ENCODE peak calls at places on chromosomes 3 and 15, in seven cellular contexts. One of them, this sample, is unnamed.

GRCh38 chr3:145450018-145450682 is 710.8 kb downstream of the PLOD2 start:
- ATAC-seq in upper lobe of left lung: no peak
- ATAC-seq in left ventricle myocardium superior: no peak
- ATAC-seq in aorta: no peak
- ATAC-seq in heart right ventricle: no peak
- ATAC-seq in foreskin keratinocyte: peak
- ATAC-seq in activated CD8-positive, alpha-beta T cell treated with anti-CD3 and anti-CD28 coated beads for 36 hours: no peak
- ATAC-seq in this sample: no peak

GRCh38 chr15:66566963-66567531 is 1.2 kb upstream of the LCTL start:
- ATAC-seq in upper lobe of left lung: peak
- ATAC-seq in left ventricle myocardium superior: peak
- ATAC-seq in aorta: peak
- ATAC-seq in heart right ventricle: peak
- ATAC-seq in foreskin keratinocyte: peak
- ATAC-seq in activated CD8-positive, alpha-beta T cell treated with anti-CD3 and anti-CD28 coated beads for 36 hours: peak
- ATAC-seq in this sample: peak

GRCh38 chr15:77654975-77655374 is 22.3 kb upstream of the LINGO1 start:
- ATAC-seq in upper lobe of left lung: no peak
- ATAC-seq in left ventricle myocardium superior: no peak
- ATAC-seq in aorta: no peak
- ATAC-seq in heart right ventricle: no peak
- ATAC-seq in foreskin keratinocyte: peak
- ATAC-seq in activated CD8-positive, alpha-beta T cell treated with anti-CD3 and anti-CD28 coated beads for 36 hours: no peak
- ATAC-seq in this sample: no peak

GRCh38 chr3:197261164-197261509 is 37.3 kb downstream of the DLG1 start:
- ATAC-seq in upper lobe of left lung: no peak
- ATAC-seq in left ventricle myocardium superior: peak
- ATAC-seq in aorta: no peak
- ATAC-seq in heart right ventricle: no peak
- ATAC-seq in foreskin keratinocyte: no peak
- ATAC-seq in activated CD8-positive, alpha-beta T cell treated with anti-CD3 and anti-CD28 coated beads for 36 hours: no peak
- ATAC-seq in this sample: no peak

GRCh38 chr3:82261013-82261412 is 499.6 kb upstream of the GBE1 start:
- ATAC-seq in upper lobe of left lung: no peak
- ATAC-seq in left ventricle myocardium superior: no peak
- ATAC-seq in aorta: no peak
- ATAC-seq in heart right ventricle: no peak
- ATAC-seq in foreskin keratinocyte: no peak
- ATAC-seq in activated CD8-positive, alpha-beta T cell treated with anti-CD3 and anti-CD28 coated beads for 36 hours: no peak
- ATAC-seq in this sample: no peak

GRCh38 chr3:196174652-196175051 is 36.5 kb downstream of the ZDHHC19 start:
- ATAC-seq in upper lobe of left lung: no peak
- ATAC-seq in left ventricle myocardium superior: no peak
- ATAC-seq in aorta: no peak
- ATAC-seq in heart right ventricle: no peak
- ATAC-seq in foreskin keratinocyte: no peak
- ATAC-seq in activated CD8-positive, alpha-beta T cell treated with anti-CD3 and anti-CD28 coated beads for 36 hours: no peak
- ATAC-seq in this sample: no peak

GRCh38 chr3:128359060-128359664 is 107.5 kb downstream of the DNAJB8 start:
- ATAC-seq in upper lobe of left lung: no peak
- ATAC-seq in left ventricle myocardium superior: peak
- ATAC-seq in aorta: no peak
- ATAC-seq in heart right ventricle: no peak
- ATAC-seq in foreskin keratinocyte: no peak
- ATAC-seq in activated CD8-positive, alpha-beta T cell treated with anti-CD3 and anti-CD28 coated beads for 36 hours: no peak
- ATAC-seq in this sample: no peak

GRCh38 chr3:82520846-82521245 is 759.4 kb upstream of the GBE1 start:
- ATAC-seq in upper lobe of left lung: no peak
- ATAC-seq in left ventricle myocardium superior: no peak
- ATAC-seq in aorta: no peak
- ATAC-seq in heart right ventricle: no peak
- ATAC-seq in foreskin keratinocyte: no peak
- ATAC-seq in activated CD8-positive, alpha-beta T cell treated with anti-CD3 and anti-CD28 coated beads for 36 hours: no peak
- ATAC-seq in this sample: no peak

GRCh38 chr3:109687626-109688025 is 350.3 kb upstream of the DPPA4 start:
- ATAC-seq in upper lobe of left lung: no peak
- ATAC-seq in left ventricle myocardium superior: no peak
- ATAC-seq in aorta: no peak
- ATAC-seq in heart right ventricle: no peak
- ATAC-seq in foreskin keratinocyte: no peak
- ATAC-seq in activated CD8-positive, alpha-beta T cell treated with anti-CD3 and anti-CD28 coated beads for 36 hours: no peak
- ATAC-seq in this sample: no peak

GRCh38 chr3:176359211-176359610 is 838.1 kb downstream of the TBL1XR1 start:
- ATAC-seq in upper lobe of left lung: no peak
- ATAC-seq in left ventricle myocardium superior: no peak
- ATAC-seq in aorta: no peak
- ATAC-seq in heart right ventricle: no peak
- ATAC-seq in foreskin keratinocyte: no peak
- ATAC-seq in activated CD8-positive, alpha-beta T cell treated with anti-CD3 and anti-CD28 coated beads for 36 hours: no peak
- ATAC-seq in this sample: no peak

GRCh38 chr15:67967871-67968423 is 86.2 kb upstream of the PIAS1 start:
- ATAC-seq in upper lobe of left lung: peak
- ATAC-seq in left ventricle myocardium superior: peak
- ATAC-seq in aorta: peak
- ATAC-seq in heart right ventricle: peak
- ATAC-seq in foreskin keratinocyte: peak
- ATAC-seq in activated CD8-positive, alpha-beta T cell treated with anti-CD3 and anti-CD28 coated beads for 36 hours: peak
- ATAC-seq in this sample: no peak

GRCh38 chr3:113018461-113019181 is 27.8 kb downstream of the GTPBP8 start:
- ATAC-seq in upper lobe of left lung: no peak
- ATAC-seq in left ventricle myocardium superior: peak
- ATAC-seq in aorta: peak
- ATAC-seq in heart right ventricle: peak
- ATAC-seq in foreskin keratinocyte: peak
- ATAC-seq in activated CD8-positive, alpha-beta T cell treated with anti-CD3 and anti-CD28 coated beads for 36 hours: no peak
- ATAC-seq in this sample: no peak

This sample was measured in activated CD4-positive, CD25-positive, alpha-beta regulatory T cell treated with anti-CD3 and anti-CD28 coated beads, Interleukin-2, amount 50 U/mL, for 24 hours.